ENCODE peak calls at places on chromosomes 7 and 10, in eight cellular contexts. R is epithelial cell of esophagus, H is neural progenitor cell, T is transverse colon, O is GM12864, L is astrocyte, Z is NB4, V is ovary. S is an unnamed sample.

GRCh38 chr10:132408367-132408781 is 11.4 kb downstream of the PWWP2B start:
- DNase-seq in Z (peak; percentile 39), L (no peak), T (peak; percentile 65), O (no peak), V (peak; percentile 66), R (peak; percentile 43), H (no peak), S (no peak)

GRCh38 chr7:103989785-103990775 is 622 bp upstream of the RELN start:
- DNase-seq in Z (no peak), V (no peak), R (peak; percentile 20), L (peak; percentile 23), T (no peak), H (peak; percentile 68), O (no peak), S (peak; percentile 82)

GRCh38 chr7:4815609-4816418 is 40.4 kb downstream of the AP5Z1 start:
- DNase-seq in V (no peak), O (no peak), H (no peak), T (no peak), L (no peak), R (no peak), Z (no peak), S (peak; percentile 16)

GRCh38 chr10:6171891-6172354 is 30.8 kb upstream of the PFKFB3 start:
- DNase-seq in O (no peak), V (no peak), Z (peak; percentile 87), R (peak; percentile 22), H (no peak), T (peak; percentile 59), L (peak; percentile 94), S (no peak)

GRCh38 chr10:14688606-14689005 is 86.1 kb downstream of the FAM107B start:
- DNase-seq in V (no peak), R (no peak), H (no peak), Z (no peak), L (peak; percentile 83), O (no peak), T (no peak), S (no peak)

GRCh38 chr7:99788554-99788953 is 4.6 kb upstream of the CYP3A4 start:
- DNase-seq in L (no peak), R (peak; percentile 51), O (no peak), V (no peak), H (no peak), Z (no peak), T (no peak), S (no peak)

GRCh38 chr10:97319671-97320479 is 804 bp downstream of the FRAT1 start:
- DNase-seq in Z (peak; percentile 91), V (peak; percentile 62), L (no peak), R (peak; percentile 32), T (peak; percentile 74), H (peak; percentile 85), O (no peak), S (peak; percentile 79)

GRCh38 chr10:78588194-78588811 is 480.5 kb upstream of the ZMIZ1 start:
- DNase-seq in H (no peak), R (no peak), L (peak; percentile 98), O (no peak), Z (no peak), T (peak; percentile 32), V (no peak), S (no peak)

GRCh38 chr7:136123352-136123751 is 146.2 kb upstream of the MTPN start:
- DNase-seq in O (no peak), L (no peak), H (no peak), Z (no peak), T (no peak), R (no peak), V (no peak), S (no peak)

GRCh38 chr10:124721295-124722052 is 22.7 kb downstream of the FAM53B start:
- DNase-seq in V (peak; percentile 64), O (no peak), H (no peak), T (peak; percentile 55), L (no peak), R (peak; percentile 69), Z (peak; percentile 93), S (no peak)

GRCh38 chr10:23338155-23338828 is 6.3 kb downstream of the C10orf67 start:
- DNase-seq in T (no peak), O (no peak), L (peak; percentile 84), R (peak; percentile 74), V (no peak), Z (no peak), H (peak; percentile 31), S (no peak)

GRCh38 chr7:105151152-105151551 is 137.1 kb downstream of the KMT2E start:
- DNase-seq in H (no peak), Z (no peak), R (no peak), L (no peak), O (no peak), V (no peak), T (no peak), S (no peak)
- TF ChIP-seq CTCF in H (no peak), Z (no peak), R (no peak), L (no peak), O (no peak), V (no peak), T (no peak), S (no peak)

DNA sequence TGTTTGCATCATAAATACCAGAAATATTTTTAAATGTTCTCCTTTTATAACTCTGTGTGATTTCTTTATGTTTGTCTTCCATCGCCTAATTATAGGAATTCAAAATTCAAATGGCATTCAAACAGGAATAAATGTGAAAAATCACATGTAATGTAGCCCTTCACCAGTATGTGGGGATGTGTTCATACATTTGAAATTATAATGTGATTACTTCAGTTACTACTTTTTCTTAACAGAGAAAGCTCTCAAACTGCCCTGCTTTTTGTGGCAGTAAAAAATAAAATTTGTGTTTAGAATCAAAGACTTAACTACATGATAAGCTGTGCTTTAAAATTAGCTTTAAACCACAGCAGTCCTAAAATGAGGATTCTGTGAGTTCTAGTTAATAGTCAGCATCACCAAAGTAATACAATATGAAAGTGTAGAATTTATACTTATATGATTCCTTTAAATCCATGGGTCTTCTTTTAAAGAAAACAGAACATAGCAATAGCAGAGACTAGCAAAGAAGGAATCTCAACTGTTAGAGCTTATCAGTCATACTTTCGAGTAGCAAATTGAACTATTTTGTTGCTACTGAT is 7.8 kb upstream of the HERC4 start:
- DNase-seq in Z (no peak), R (peak; percentile 33), V (no peak), L (no peak), T (no peak), O (no peak), H (no peak), S (no peak)
- TF ChIP-seq CTCF in Z (no peak), R (peak; percentile 24), V (no peak), L (peak; percentile 62), T (peak; percentile 47), O (no peak), H (peak; percentile 16), S (no peak)

GRCh38 chr10:4825456-4825867 is 545 bp upstream of the AKR1E2 start:
- DNase-seq in V (no peak), T (no peak), R (no peak), Z (no peak), H (no peak), L (no peak), O (no peak), S (no peak)
- TF ChIP-seq CTCF in V (no peak), T (no peak), R (no peak), Z (no peak), H (no peak), L (no peak), O (no peak), S (no peak)

DNA sequence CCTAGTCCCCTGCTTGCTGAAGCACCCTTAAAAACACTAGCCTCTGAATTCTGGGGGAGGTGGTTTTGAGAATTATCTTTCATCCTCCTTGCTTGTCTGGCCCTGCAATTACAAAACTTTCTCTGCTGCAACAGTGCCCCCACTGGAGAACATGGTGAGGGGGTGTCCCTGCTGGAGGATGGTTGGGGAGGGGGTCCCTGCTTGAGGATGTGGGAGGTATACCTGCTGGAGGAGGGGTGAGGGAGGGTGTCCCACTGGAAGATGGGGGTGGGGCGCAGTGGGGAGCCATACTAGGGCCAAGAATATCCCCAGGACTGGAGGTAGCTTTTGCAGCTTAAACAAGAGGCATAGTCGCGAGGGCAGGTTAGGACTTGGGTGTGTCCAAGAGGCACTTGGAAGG is 3.2 kb upstream of the POLM start:
- DNase-seq in V (no peak), L (no peak), O (no peak), R (no peak), H (no peak), T (no peak), Z (no peak), S (no peak)
- TF ChIP-seq CTCF in V (no peak), L (no peak), O (peak; percentile 12), R (no peak), H (peak; percentile 39), T (no peak), Z (peak; percentile 47), S (no peak)

GRCh38 chr10:113000876-113001598 is 51.0 kb downstream of the TCF7L2 start:
- DNase-seq in H (peak; percentile 39), R (peak; percentile 70), Z (no peak), O (no peak), L (no peak), V (peak; percentile 56), T (peak; percentile 39), S (no peak)
- TF ChIP-seq CTCF in H (no peak), R (peak; percentile 66), Z (no peak), O (no peak), L (no peak), V (no peak), T (no peak), S (no peak)

DNA sequence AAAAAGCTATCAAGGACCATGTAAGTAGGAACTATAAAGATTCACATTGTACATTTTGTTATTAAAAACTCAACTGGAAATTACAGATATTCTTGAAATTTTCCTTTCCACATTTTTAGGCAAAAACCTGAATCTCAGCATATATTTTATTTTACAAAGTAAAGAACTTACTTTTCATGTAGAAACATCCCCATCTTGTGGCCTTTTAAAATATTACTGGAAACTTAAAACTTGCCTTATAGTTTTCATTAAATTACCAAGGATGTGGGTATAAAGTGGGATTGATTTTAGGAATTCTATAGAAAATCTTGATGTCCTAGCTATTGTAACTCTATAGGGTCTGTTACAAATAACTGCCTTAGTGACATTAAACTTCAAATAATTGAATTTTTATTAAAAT is 10.6 kb downstream of the DBF4 start:
- DNase-seq in Z (peak; percentile 52), R (peak; percentile 53), V (no peak), O (no peak), T (no peak), L (peak; percentile 18), H (peak; percentile 25), S (no peak)
- TF ChIP-seq CTCF in Z (no peak), R (no peak), V (no peak), O (peak; percentile 2), T (peak; percentile 52), L (peak; percentile 33), H (peak; percentile 56), S (peak; percentile 59)

GRCh38 chr10:17229967-17230682 is 2.1 kb downstream of the VIM start:
- DNase-seq in O (peak; percentile 89), H (peak; percentile 93), T (peak; percentile 93), L (peak; percentile 52), Z (peak; percentile 89), V (peak; percentile 86), R (peak; percentile 91), S (peak; percentile 73)
- TF ChIP-seq CTCF in O (peak; percentile 27), H (no peak), T (peak; percentile 43), L (no peak), Z (no peak), V (no peak), R (no peak), S (no peak)

DNA sequence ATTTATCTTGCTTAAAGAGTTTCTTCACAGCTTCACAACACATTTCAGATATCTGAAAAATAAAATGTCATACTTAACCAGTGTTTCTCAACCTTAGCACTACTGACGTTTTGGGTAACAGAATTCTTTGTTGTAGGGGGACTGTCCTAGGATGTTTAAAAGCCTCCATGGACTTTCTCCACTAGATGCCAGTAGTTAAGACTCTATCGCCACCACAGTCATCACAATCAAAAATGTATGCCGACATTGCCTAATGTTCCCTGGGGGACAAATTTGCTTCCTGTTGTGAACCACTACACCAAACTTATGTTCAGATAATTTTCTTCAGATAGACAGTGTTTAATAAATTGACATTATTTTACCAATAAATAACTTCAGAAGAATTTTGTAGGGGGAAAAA is 13.4 kb downstream of the NOC3L start:
- DNase-seq in H (no peak), Z (peak; percentile 78), O (no peak), V (no peak), L (no peak), R (peak; percentile 5), T (no peak), S (no peak)
- TF ChIP-seq CTCF in H (no peak), Z (peak; percentile 6), O (no peak), V (no peak), L (no peak), R (no peak), T (no peak), S (no peak)